ENCODE peak calls at places on chromosomes 13 and 19, in seven cellular contexts. Z, B, N, E, G, V and X are unnamed samples.

GRCh38 chr19:4534836-4535658 is at the start of gene PLIN5:
- DNase-seq in G (peak), V (peak), Z (peak), N (no peak), E (peak), B (peak), X (peak)

GRCh38 chr13:107348931-107349330 is 781.0 kb upstream of the ARGLU1 start:
- DNase-seq in Z (no peak), N (no peak), E (no peak), V (no peak), G (no peak), B (no peak), X (no peak)

GRCh38 chr13:62512194-62513141 is 1096.8 kb upstream of the PCDH20 start:
- DNase-seq in B (no peak), N (no peak), Z (peak), G (peak), E (peak), V (peak), X (peak)

GRCh38 chr13:49371943-49372636 is 71.8 kb downstream of the CAB39L start:
- DNase-seq in G (no peak), V (no peak), E (no peak), N (no peak), Z (peak), B (no peak), X (no peak)

GRCh38 chr19:44846455-44847143 is 502 bp downstream of the NECTIN2 start:
- DNase-seq in E (peak), G (no peak), Z (no peak), B (no peak), V (no peak), N (no peak), X (peak)

GRCh38 chr13:100540621-100541020 is 48.0 kb downstream of the GGACT start:
- DNase-seq in N (no peak), V (no peak), G (no peak), E (no peak), Z (no peak), B (no peak), X (no peak)

GRCh38 chr13:44884076-44884729 is 105.1 kb downstream of the NUFIP1 start:
- DNase-seq in B (no peak), N (no peak), E (peak), V (no peak), G (no peak), Z (no peak), X (peak)

GRCh38 chr13:28163587-28163986 is 25.2 kb downstream of the PAN3 start:
- DNase-seq in E (no peak), B (no peak), G (no peak), V (no peak), N (no peak), Z (peak), X (no peak)

GRCh38 chr13:25213716-25214115 is 41.6 kb upstream of the AMER2 start:
- DNase-seq in G (no peak), V (no peak), N (no peak), Z (no peak), B (no peak), E (peak), X (no peak)

GRCh38 chr19:48724796-48725753 is 5.5 kb upstream of the MAMSTR start:
- DNase-seq in G (peak), B (peak), N (peak), E (peak), Z (peak), V (peak), X (peak)

GRCh38 chr13:22777207-22777606 is 403.6 kb upstream of the SGCG start:
- DNase-seq in N (no peak), V (no peak), G (no peak), E (no peak), Z (no peak), B (no peak), X (no peak)

GRCh38 chr19:6103217-6103644 is 7.1 kb downstream of the RFX2 start:
- DNase-seq in E (peak), B (peak), N (peak), Z (no peak), V (no peak), G (no peak), X (peak)

GRCh38 chr13:41458939-41459753 is 1.8 kb downstream of the RGCC start:
- DNase-seq in V (peak), E (peak), B (no peak), G (no peak), N (no peak), Z (peak), X (peak)

GRCh38 chr13:31011193-31011860 is 78.9 kb downstream of the TEX26 start:
- DNase-seq in V (no peak), E (no peak), B (no peak), Z (no peak), G (no peak), N (no peak), X (no peak)

GRCh38 chr19:51460164-51460992 is 2.1 kb upstream of the SIGLEC8 start:
- DNase-seq in V (peak), Z (no peak), N (no peak), G (peak), B (no peak), E (no peak), X (peak)

GRCh38 chr19:55086730-55087541 is 11.3 kb downstream of the EPS8L1 start:
- DNase-seq in B (peak), Z (peak), G (peak), V (no peak), E (peak), N (no peak), X (peak)